ENCODE peak calls at places on chromosomes 11 and 22, in four cellular contexts. J is GM20000, F is GM23338, C is Calu3. R is an unnamed sample.

GRCh38 chr11:65915821-65916251 is 3.0 kb downstream of the C11orf68 start:
- DNase-seq in J (no peak), F (peak; percentile 44), C (peak; percentile 90), R (no peak)

GRCh38 chr22:46687460-46687859 is 50.6 kb downstream of the CERK start:
- DNase-seq in J (no peak), F (no peak), C (no peak), R (no peak)

GRCh38 chr22:38305481-38306448 is 11.5 kb downstream of the CSNK1E start:
- DNase-seq in J (peak; percentile 82), F (peak; percentile 84), C (peak; percentile 47), R (no peak)

GRCh38 chr22:50441428-50441993 is 33.3 kb downstream of the SBF1 start:
- DNase-seq in J (no peak), F (no peak), C (no peak), R (no peak)

GRCh38 chr11:83948205-83948604 is 662.0 kb upstream of the CCDC90B start:
- DNase-seq in J (no peak), F (peak; percentile 28), C (no peak), R (no peak)

GRCh38 chr11:69524291-69524882 is 42.9 kb downstream of the LINC01488 start:
- DNase-seq in J (no peak), F (no peak), C (peak; percentile 40), R (no peak)

GRCh38 chr11:130133716-130134115 is 25.9 kb upstream of the ST14 start:
- DNase-seq in J (no peak), F (no peak), C (no peak), R (no peak)

GRCh38 chr22:18130699-18131429 is 19.1 kb upstream of the USP18 start:
- DNase-seq in J (no peak), F (no peak), C (no peak), R (no peak)

GRCh38 chr22:47206185-47206584 is 443.7 kb downstream of the TBC1D22A start:
- DNase-seq in J (no peak), F (no peak), C (no peak), R (no peak)

GRCh38 chr22:29877620-29878019 is 5.4 kb upstream of the MTMR3 start:
- DNase-seq in J (no peak), F (no peak), C (no peak), R (no peak)

GRCh38 chr22:26462971-26463661 is 20.5 kb downstream of the HPS4 start:
- DNase-seq in J (no peak), F (no peak), C (no peak), R (no peak)

GRCh38 chr11:115920841-115921480 is 416.7 kb upstream of the CADM1 start:
- DNase-seq in J (no peak), F (no peak), C (no peak), R (peak; percentile 67)

GRCh38 chr11:3037041-3037944 is 19.9 kb downstream of the CARS1 start:
- DNase-seq in J (peak; percentile 52), F (peak; percentile 96), C (peak; percentile 77), R (no peak)

DNA sequence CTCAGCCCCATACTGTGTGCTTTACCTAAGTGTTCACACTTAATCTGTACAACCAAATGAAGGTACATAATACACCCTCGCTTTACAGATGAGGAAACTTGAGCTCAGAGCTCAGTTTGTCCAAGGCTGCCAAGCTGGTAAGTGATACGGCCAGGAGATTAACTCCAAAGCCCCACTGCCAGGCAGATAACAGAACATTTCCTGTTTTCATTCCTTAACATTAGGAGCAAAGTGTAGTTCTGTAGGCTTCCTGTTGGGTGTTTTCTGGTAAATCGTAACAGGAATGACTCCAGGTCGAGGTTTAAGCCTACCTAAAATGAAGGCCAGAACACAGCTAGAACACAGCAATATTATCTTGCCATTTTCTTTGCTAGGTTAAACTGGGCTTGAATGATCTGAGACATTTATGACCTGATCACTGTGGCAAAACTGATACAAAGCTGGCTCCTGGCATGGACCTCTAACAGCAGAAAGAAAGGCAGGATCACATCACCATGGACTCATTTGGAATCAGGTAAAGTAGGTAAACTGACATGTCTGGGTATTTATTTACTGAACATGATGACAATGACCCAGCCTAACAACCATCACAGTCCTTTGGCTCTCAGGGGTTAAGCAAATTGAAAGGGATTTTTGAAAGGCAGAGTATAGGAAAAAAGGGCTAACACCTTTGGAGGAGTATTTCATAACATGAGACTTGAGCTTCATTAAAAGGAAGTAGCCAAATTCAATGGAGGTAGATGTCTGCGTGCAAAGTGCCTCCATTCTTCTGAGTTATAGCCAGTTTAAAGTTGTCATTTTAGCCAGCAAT is 3.9 kb upstream of the NUP50 start:
- DNase-seq in J (no peak), F (peak; percentile 54), C (peak; percentile 48), R (peak; percentile 18)
- TF ChIP-seq CTCF in J (no peak), F (no peak), C (no peak), R (no peak)

GRCh38 chr11:105824494-105825013 is 197.5 kb downstream of the MSANTD4 start:
- DNase-seq in J (no peak), F (no peak), C (no peak), R (no peak)
- TF ChIP-seq CTCF in J (no peak), F (no peak), C (no peak), R (no peak)

GRCh38 chr22:41501209-41501608 is 32.3 kb downstream of the ACO2 start:
- DNase-seq in J (peak; percentile 57), F (peak; percentile 53), C (no peak), R (no peak)
- TF ChIP-seq CTCF in J (peak; percentile 48), F (peak; percentile 64), C (peak; percentile 17), R (peak; percentile 42)

DNA sequence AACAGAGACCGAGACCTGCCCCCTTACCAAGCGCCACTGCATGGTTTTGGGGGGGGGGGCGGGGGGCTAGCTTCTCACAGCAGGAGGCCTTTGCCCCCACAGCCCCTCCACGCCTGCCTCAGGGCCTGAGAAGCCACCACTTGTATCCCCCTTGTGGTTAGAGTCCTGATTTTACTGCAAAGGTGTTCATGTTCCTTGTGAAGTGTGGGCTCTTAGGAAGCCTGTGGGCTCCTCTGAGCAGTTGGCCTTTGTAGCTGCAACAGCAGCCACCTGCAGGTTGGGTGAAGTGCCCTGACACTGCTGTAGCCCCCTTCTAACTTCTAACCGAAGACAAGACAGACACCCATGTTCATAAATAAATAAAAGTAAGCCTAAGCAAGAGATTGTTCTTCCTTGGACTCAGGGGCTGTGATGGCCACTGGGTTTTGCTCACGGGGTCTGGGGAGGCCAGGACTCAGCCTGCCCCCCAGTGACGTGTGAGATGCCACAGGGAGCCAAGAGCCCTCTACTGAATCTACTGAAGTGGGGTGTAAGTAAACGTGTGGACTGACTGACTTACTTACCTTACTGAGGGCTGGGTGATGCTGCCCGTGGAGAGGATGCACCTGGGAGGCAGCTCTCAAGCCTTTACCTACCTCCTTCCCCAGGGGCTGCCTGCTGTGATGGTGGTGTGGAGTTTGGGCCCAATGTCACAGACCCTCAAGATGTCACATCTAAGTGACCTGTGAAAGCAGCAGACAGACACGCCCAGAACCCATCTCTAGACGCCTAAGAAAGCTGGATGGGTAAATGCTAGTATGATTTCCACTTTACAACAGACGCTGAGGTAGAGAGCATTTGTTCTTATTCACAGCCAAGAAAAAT is 25.8 kb downstream of the USP35 start:
- DNase-seq in J (no peak), F (no peak), C (no peak), R (no peak)
- TF ChIP-seq CTCF in J (no peak), F (no peak), C (no peak), R (no peak)

GRCh38 chr11:46760429-46761128 is 41.6 kb downstream of the F2 start:
- DNase-seq in J (no peak), F (no peak), C (no peak), R (no peak)

GRCh38 chr11:46759196-46759595 is 40.2 kb downstream of the F2 start:
- DNase-seq in J (no peak), F (no peak), C (no peak), R (no peak)

GRCh38 chr11:46762248-46762647 is 43.2 kb downstream of the F2 start:
- DNase-seq in J (no peak), F (no peak), C (no peak), R (no peak)

GRCh38 chr11:46766656-46767055 is 47.6 kb downstream of the F2 start:
- DNase-seq in J (no peak), F (no peak), C (no peak), R (no peak)

GRCh38 chr11:46761807-46762206 is 42.8 kb downstream of the F2 start:
- DNase-seq in J (no peak), F (no peak), C (no peak), R (no peak)
- TF ChIP-seq CTCF in J (no peak), F (no peak), C (no peak), R (no peak)